ENCODE peak calls at places on chromosomes 2 and 18, in ten cellular contexts. C is NCI-H446; Q is stimulated activated CD4-positive, alpha-beta T cell treated with anti-CD3 and anti-CD28 coated beads, Interleukin-1b, Interleukin-23, amount 100 ng/mL, for 1 hour; R is progenitor cell of endocrine pancreas; D is GM12891; O is HuH-7; N is AG09309; P is HT-29; Z is skeletal muscle cell; E is T1000. T is an unnamed sample.

GRCh38 chr2:1209246-1209645 is 204.0 kb upstream of the TPO start:
- DNase-seq in E (no peak), O (no peak), P (no peak), N (no peak), Z (no peak), C (no peak), Q (no peak), D (no peak), R (no peak), T (no peak)

GRCh38 chr2:237629739-237630138 is 2.4 kb downstream of the LRRFIP1 start:
- DNase-seq in E (no peak), Q (no peak), P (no peak), Z (no peak), N (no peak), R (no peak), C (no peak), D (no peak), O (no peak), T (no peak)

GRCh38 chr2:241909769-241910168 is 40.2 kb downstream of the RTP5 start:
- DNase-seq in E (no peak), C (no peak), D (no peak), Q (no peak), R (no peak), N (no peak), P (no peak), O (no peak), Z (no peak), T (no peak)

GRCh38 chr18:73563345-73563744 is 584.3 kb downstream of the FBXO15 start:
- DNase-seq in O (no peak), D (no peak), N (peak; percentile 48), C (no peak), R (no peak), Q (no peak), Z (peak; percentile 62), E (no peak), P (no peak), T (no peak)

GRCh38 chr2:1755436-1756191 is 11.3 kb upstream of the PXDN start:
- DNase-seq in E (no peak), Q (no peak), C (no peak), D (no peak), O (no peak), N (no peak), P (no peak), R (no peak), Z (no peak), T (no peak)

GRCh38 chr2:163633296-163633695 is 102.5 kb downstream of the FIGN start:
- DNase-seq in N (no peak), R (no peak), E (no peak), P (no peak), Z (no peak), Q (no peak), O (no peak), C (no peak), D (no peak), T (no peak)

GRCh38 chr2:190359896-190360376 is 16.5 kb downstream of the INPP1 start:
- DNase-seq in Q (no peak), C (peak; percentile 84), O (no peak), P (no peak), N (no peak), R (no peak), E (no peak), Z (peak; percentile 60), D (no peak), T (no peak)

GRCh38 chr2:149703281-149703680 is 115.7 kb upstream of the MMADHC start:
- DNase-seq in C (no peak), D (no peak), R (no peak), P (no peak), E (no peak), Z (no peak), Q (no peak), N (no peak), O (no peak), T (no peak)

GRCh38 chr2:20186855-20187187 is 38.1 kb downstream of the SDC1 start:
- DNase-seq in Z (no peak), R (no peak), Q (no peak), P (no peak), C (no peak), D (no peak), N (no peak), E (no peak), O (no peak), T (no peak)

GRCh38 chr18:53745228-53745967 is 479.1 kb downstream of the MBD2 start:
- DNase-seq in Z (peak; percentile 3), C (peak; percentile 32), N (no peak), E (no peak), Q (no peak), R (no peak), O (no peak), D (no peak), P (no peak), T (no peak)

GRCh38 chr18:51897884-51898283 is 442.1 kb upstream of the DCC start:
- DNase-seq in O (no peak), C (no peak), Z (no peak), R (no peak), P (no peak), D (no peak), Q (no peak), N (no peak), E (no peak), T (peak; percentile 11)

GRCh38 chr2:57677296-57677695 is 369.3 kb upstream of the VRK2 start:
- DNase-seq in N (no peak), P (no peak), R (no peak), E (no peak), C (no peak), Z (no peak), Q (no peak), O (no peak), D (no peak), T (no peak)

GRCh38 chr2:109209941-109210340 is 80.9 kb downstream of the SH3RF3 start:
- DNase-seq in D (no peak), R (no peak), E (no peak), Z (no peak), N (no peak), P (no peak), C (no peak), Q (no peak), O (no peak), T (no peak)

GRCh38 chr2:168519534-168520308 is 63.6 kb downstream of the CERS6 start:
- DNase-seq in O (no peak), C (no peak), Z (no peak), E (no peak), Q (no peak), P (no peak), R (no peak), N (no peak), D (no peak), T (no peak)

GRCh38 chr2:102147935-102148334 is 5.4 kb downstream of the IL1R1 start:
- DNase-seq in C (no peak), N (no peak), Q (no peak), P (no peak), Z (no peak), E (peak; percentile 9), O (no peak), D (no peak), R (no peak), T (no peak)

GRCh38 chr18:48840491-48840877 is 110.3 kb downstream of the SMAD7 start:
- DNase-seq in P (no peak), D (no peak), C (no peak), E (no peak), N (no peak), Z (no peak), R (no peak), O (no peak), Q (no peak), T (no peak)

GRCh38 chr2:17252258-17252657 is 266.0 kb downstream of the RAD51AP2 start:
- DNase-seq in R (no peak), Q (no peak), N (no peak), D (no peak), E (no peak), C (no peak), Z (no peak), P (no peak), O (no peak), T (no peak)

GRCh38 chr2:240300261-240300821 is 135.1 kb upstream of the GPC1 start:
- DNase-seq in R (peak; percentile 5), E (no peak), Z (no peak), C (no peak), O (no peak), P (no peak), N (no peak), Q (no peak), D (peak; percentile 1), T (no peak)

GRCh38 chr18:27956001-27956400 is 220.9 kb downstream of the CDH2 start:
- DNase-seq in R (no peak), Z (no peak), O (no peak), D (no peak), N (no peak), E (no peak), P (no peak), Q (no peak), C (no peak), T (no peak)

GRCh38 chr2:105795575-105795934 is 50.8 kb downstream of the NCK2 start:
- DNase-seq in Q (no peak), O (no peak), N (no peak), D (no peak), C (no peak), P (no peak), R (no peak), E (no peak), Z (no peak), T (no peak)

GRCh38 chr2:238527565-238527964 is 100.8 kb downstream of the ASB1 start:
- DNase-seq in Z (no peak), R (no peak), N (peak; percentile 64), O (no peak), E (no peak), Q (no peak), D (no peak), C (no peak), P (no peak), T (no peak)

GRCh38 chr2:33134086-33134763 is 187.5 kb downstream of the LTBP1 start:
- DNase-seq in E (peak; percentile 71), R (no peak), O (no peak), Q (no peak), D (no peak), Z (peak; percentile 99), P (no peak), C (peak; percentile 63), N (peak; percentile 96), T (peak; percentile 66)

GRCh38 chr2:220451438-220451837 is 824.0 kb downstream of the SLC4A3 start:
- DNase-seq in Z (no peak), E (no peak), O (no peak), R (no peak), D (no peak), P (no peak), Q (no peak), C (no peak), N (no peak), T (no peak)

GRCh38 chr2:12717191-12717987 is 653 bp downstream of the TRIB2 start:
- DNase-seq in D (peak; percentile 43), E (peak; percentile 24), Q (no peak), P (no peak), Z (no peak), R (peak; percentile 49), C (peak; percentile 10), N (no peak), O (peak; percentile 42), T (peak; percentile 70)

GRCh38 chr2:202158796-202159195 is 79.6 kb downstream of the SUMO1 start:
- DNase-seq in O (no peak), D (no peak), R (no peak), C (peak; percentile 38), N (no peak), Q (no peak), Z (no peak), E (no peak), P (peak; percentile 28), T (no peak)

GRCh38 chr2:42791606-42792005 is 777 bp downstream of the HAAO start:
- DNase-seq in C (no peak), E (no peak), O (no peak), Z (no peak), R (no peak), Q (no peak), D (no peak), P (no peak), N (no peak), T (no peak)

GRCh38 chr18:6561029-6561861 is 146.5 kb upstream of the L3MBTL4 start:
- DNase-seq in R (no peak), E (no peak), C (no peak), Q (no peak), P (no peak), N (no peak), O (no peak), D (no peak), Z (peak; percentile 19), T (peak; percentile 77)

GRCh38 chr2:26716340-26716739 is 23.8 kb downstream of the KCNK3 start:
- DNase-seq in N (no peak), C (no peak), Z (no peak), Q (no peak), D (no peak), E (no peak), P (no peak), R (no peak), O (no peak), T (no peak)

T was measured in hepatocyte.